ENCODE peak calls at places on chromosomes 16 and 17, in four cellular contexts. P is adrenal gland, V is PC-9, U is activated T-helper 1 cell treated with Interleukin-2 at 50 U/mL for 16 hours. L is an unnamed sample.

GRCh38 chr16:86041807-86042206 is 142.8 kb downstream of the IRF8 start:
- DNase-seq in P (no peak), V (no peak), U (no peak), L (no peak)

GRCh38 chr17:4859816-4860625 is 26.9 kb downstream of the MINK1 start:
- DNase-seq in P (no peak), V (no peak), U (no peak), L (no peak)

GRCh38 chr16:30458561-30459394 is 13.1 kb upstream of the SEPHS2 start:
- DNase-seq in P (no peak), V (no peak), U (peak), L (no peak)

GRCh38 chr17:69213059-69213813 is 15.4 kb downstream of the ABCA10 start:
- DNase-seq in P (no peak), V (peak), U (no peak), L (no peak)

GRCh38 chr17:44222112-44222869 is 2.8 kb upstream of the UBTF start:
- DNase-seq in P (peak), V (peak), U (no peak), L (no peak)

GRCh38 chr16:1823821-1824220 is 2.8 kb downstream of the HAGH start:
- DNase-seq in P (peak), V (peak), U (no peak), L (no peak)

GRCh38 chr16:6977291-6977690 is 355.4 kb upstream of the RBFOX1 start:
- DNase-seq in P (no peak), V (no peak), U (no peak), L (no peak)

GRCh38 chr17:82876602-82877391 is 37.0 kb upstream of the ZNF750 start:
- DNase-seq in P (peak), V (peak), U (no peak), L (no peak)

GRCh38 chr17:74454197-74455024 is 12.0 kb upstream of the CD300A start:
- DNase-seq in P (no peak), V (peak), U (no peak), L (no peak)

GRCh38 chr17:28578246-28579195 is 1.8 kb upstream of the ALDOC start:
- DNase-seq in P (no peak), V (no peak), U (no peak), L (no peak)

GRCh38 chr17:19614900-19615299 is 33.7 kb upstream of the ALDH3A2 start:
- DNase-seq in P (no peak), V (no peak), U (no peak), L (no peak)